ENCODE peak calls at places on chromosomes 12 and 14, in five cellular contexts. One of them, this sample, is unnamed. For H3K27me3, the result is how much of the 10 kb centered on the place peaks cover.

GRCh38 chr14:64220466-64220865 is 73.7 kb downstream of the ESR2 start:
- DNase-seq in CD8-positive, alpha-beta T cell: no peak
- DNase-seq in heart left ventricle: peak
- DNase-seq in Peyer's patch: peak
- DNase-seq in kidney epithelial cell: no peak
- DNase-seq in this sample: peak

GRCh38 chr12:40693503-40693863 is 1.2 kb downstream of the CNTN1 start:
- DNase-seq in heart left ventricle: no peak
- DNase-seq in kidney epithelial cell: no peak
- DNase-seq in CD8-positive, alpha-beta T cell: no peak
- DNase-seq in Peyer's patch: no peak
- DNase-seq in this sample: peak

GRCh38 chr12:29238822-29239291 is 89.8 kb downstream of the FAR2 start:
- DNase-seq in kidney epithelial cell: peak
- DNase-seq in heart left ventricle: no peak
- DNase-seq in Peyer's patch: no peak
- DNase-seq in CD8-positive, alpha-beta T cell: no peak
- DNase-seq in this sample: no peak

GRCh38 chr12:132423251-132424117 is 66.5 kb upstream of the FBRSL1 start:
- DNase-seq in kidney epithelial cell: no peak
- DNase-seq in Peyer's patch: no peak
- DNase-seq in heart left ventricle: no peak
- DNase-seq in CD8-positive, alpha-beta T cell: no peak
- DNase-seq in this sample: no peak

GRCh38 chr12:9113987-9114309 is 1.8 kb downstream of the A2M start:
- DNase-seq in kidney epithelial cell: no peak
- DNase-seq in CD8-positive, alpha-beta T cell: no peak
- DNase-seq in heart left ventricle: no peak
- DNase-seq in Peyer's patch: no peak
- DNase-seq in this sample: no peak

GRCh38 chr14:94031880-94032279 is 5.7 kb downstream of the OTUB2 start:
- DNase-seq in Peyer's patch: no peak
- DNase-seq in CD8-positive, alpha-beta T cell: no peak
- DNase-seq in kidney epithelial cell: no peak
- DNase-seq in heart left ventricle: no peak
- DNase-seq in this sample: no peak

GRCh38 chr12:116426391-116427136 is 132.6 kb upstream of the MAP1LC3B2 start:
- DNase-seq in heart left ventricle: peak
- DNase-seq in Peyer's patch: peak
- DNase-seq in CD8-positive, alpha-beta T cell: no peak
- DNase-seq in kidney epithelial cell: peak
- DNase-seq in this sample: no peak

GRCh38 chr12:11664101-11664500 is 14.6 kb downstream of the ETV6 start:
- DNase-seq in Peyer's patch: no peak
- DNase-seq in kidney epithelial cell: no peak
- DNase-seq in CD8-positive, alpha-beta T cell: no peak
- DNase-seq in heart left ventricle: no peak
- DNase-seq in this sample: no peak

GRCh38 chr12:122730215-122731014 is at the start of gene HCAR1:
- DNase-seq in heart left ventricle: no peak
- DNase-seq in Peyer's patch: peak
- DNase-seq in CD8-positive, alpha-beta T cell: no peak
- DNase-seq in kidney epithelial cell: no peak
- DNase-seq in this sample: no peak

GRCh38 chr14:26867171-26867757 is 269.4 kb upstream of the NOVA1 start:
- DNase-seq in CD8-positive, alpha-beta T cell: no peak
- DNase-seq in kidney epithelial cell: peak
- DNase-seq in heart left ventricle: no peak
- DNase-seq in Peyer's patch: no peak
- DNase-seq in this sample: no peak

GRCh38 chr14:101819251-101819990 is 57.9 kb downstream of the PPP2R5C start:
- DNase-seq in heart left ventricle: no peak
- DNase-seq in Peyer's patch: peak
- DNase-seq in kidney epithelial cell: no peak
- DNase-seq in CD8-positive, alpha-beta T cell: peak
- DNase-seq in this sample: peak

GRCh38 chr12:114448618-114448933 is 42.6 kb upstream of the TBX5 start:
- DNase-seq in kidney epithelial cell: no peak
- DNase-seq in heart left ventricle: peak
- DNase-seq in CD8-positive, alpha-beta T cell: no peak
- DNase-seq in Peyer's patch: no peak
- DNase-seq in this sample: peak

GRCh38 chr14:33932526-33933292 is 18.2 kb downstream of the EGLN3 start:
- DNase-seq in CD8-positive, alpha-beta T cell: no peak
- DNase-seq in heart left ventricle: peak
- DNase-seq in Peyer's patch: no peak
- DNase-seq in kidney epithelial cell: no peak
- DNase-seq in this sample: no peak

GRCh38 chr12:91817512-91817911 is 328.1 kb downstream of the BTG1 start:
- DNase-seq in kidney epithelial cell: no peak
- DNase-seq in CD8-positive, alpha-beta T cell: no peak
- DNase-seq in heart left ventricle: no peak
- DNase-seq in Peyer's patch: no peak
- DNase-seq in this sample: no peak

GRCh38 chr14:102182190-102182589 is 42.5 kb downstream of the WDR20 start:
- DNase-seq in kidney epithelial cell: no peak
- DNase-seq in Peyer's patch: no peak
- DNase-seq in heart left ventricle: no peak
- DNase-seq in CD8-positive, alpha-beta T cell: no peak
- DNase-seq in this sample: no peak

GRCh38 chr12:110932048-110932447 is 11.7 kb upstream of the MYL2 start:
- DNase-seq in kidney epithelial cell: no peak
- DNase-seq in heart left ventricle: no peak
- DNase-seq in Peyer's patch: no peak
- DNase-seq in CD8-positive, alpha-beta T cell: no peak
- DNase-seq in this sample: no peak

GRCh38 chr12:82740129-82741000 is 53.7 kb downstream of the TMTC2 start:
- DNase-seq in Peyer's patch: no peak
- DNase-seq in kidney epithelial cell: peak
- DNase-seq in heart left ventricle: no peak
- DNase-seq in CD8-positive, alpha-beta T cell: no peak
- DNase-seq in this sample: no peak

GRCh38 chr12:132561784-132562156 is 48.6 kb downstream of the LRCOL1 start:
- DNase-seq in Peyer's patch: peak
- DNase-seq in heart left ventricle: no peak
- DNase-seq in CD8-positive, alpha-beta T cell: no peak
- DNase-seq in kidney epithelial cell: no peak
- DNase-seq in this sample: no peak

GRCh38 chr14:87034680-87035079 is 958.3 kb downstream of the GALC start:
- DNase-seq in heart left ventricle: no peak
- DNase-seq in kidney epithelial cell: no peak
- DNase-seq in Peyer's patch: no peak
- DNase-seq in CD8-positive, alpha-beta T cell: no peak
- DNase-seq in this sample: no peak

GRCh38 chr12:52005903-52006703 is 643 bp upstream of the TAMALIN start:
- DNase-seq in Peyer's patch: peak
- DNase-seq in kidney epithelial cell: no peak
- DNase-seq in CD8-positive, alpha-beta T cell: no peak
- DNase-seq in heart left ventricle: peak
- DNase-seq in this sample: no peak

GRCh38 chr14:100211893-100212292 is 27.1 kb upstream of the YY1 start:
- DNase-seq in Peyer's patch: no peak
- DNase-seq in heart left ventricle: no peak
- DNase-seq in CD8-positive, alpha-beta T cell: no peak
- DNase-seq in kidney epithelial cell: no peak
- DNase-seq in this sample: no peak

GRCh38 chr14:65462411-65462810 is 49.9 kb downstream of the FUT8 start:
- DNase-seq in Peyer's patch: no peak
- DNase-seq in kidney epithelial cell: peak
- DNase-seq in heart left ventricle: no peak
- DNase-seq in CD8-positive, alpha-beta T cell: no peak
- DNase-seq in this sample: no peak

DNA sequence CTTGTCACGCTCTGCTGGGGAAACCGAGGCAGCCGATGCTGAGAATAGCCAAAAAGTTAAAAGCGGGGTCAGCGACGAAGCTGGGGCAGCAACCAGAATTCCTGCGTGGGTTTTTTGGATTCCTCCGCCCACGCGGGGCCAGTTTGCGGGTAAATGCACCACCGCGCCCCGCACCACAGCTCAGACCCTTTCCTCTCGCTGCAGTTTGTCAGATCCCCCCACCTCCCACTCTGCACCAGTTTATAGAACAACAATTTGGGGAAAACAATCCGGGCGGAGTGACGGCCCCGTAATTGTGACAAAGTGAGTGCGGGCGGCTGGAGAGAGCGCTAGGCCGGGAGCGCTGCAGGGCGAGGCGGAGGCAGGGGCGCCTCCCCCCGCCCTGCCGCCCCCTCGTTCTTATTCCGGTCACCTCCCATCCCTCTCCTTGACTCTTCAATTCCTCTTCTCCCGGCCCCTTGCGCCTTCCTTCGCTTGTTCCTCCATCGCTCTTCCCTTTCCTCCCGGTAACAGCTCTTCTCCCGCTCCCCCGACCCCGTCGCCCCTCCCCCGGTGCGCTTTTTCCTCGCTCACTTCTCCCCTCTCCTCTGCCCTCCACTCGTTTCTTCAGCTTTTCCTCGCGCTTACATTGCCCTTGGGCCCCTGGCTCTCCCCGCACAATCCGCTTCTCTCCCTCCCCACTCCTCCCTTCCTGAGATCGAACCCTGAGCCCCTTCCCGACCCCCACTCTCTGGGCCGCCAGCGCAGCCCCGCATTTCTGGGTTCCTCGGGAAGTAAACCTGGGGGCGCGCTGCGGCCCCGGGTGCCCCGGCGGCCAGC is 639 bp upstream of the DNAJC22 start:
- DNase-seq in CD8-positive, alpha-beta T cell: no peak
- DNase-seq in kidney epithelial cell: no peak
- DNase-seq in Peyer's patch: no peak
- DNase-seq in heart left ventricle: no peak
- DNase-seq in this sample: peak
- H3K27me3 ChIP-seq in CD8-positive, alpha-beta T cell: under half
- H3K27me3 ChIP-seq in kidney epithelial cell: half or more
- H3K27me3 ChIP-seq in Peyer's patch: under half
- H3K27me3 ChIP-seq in heart left ventricle: half or more
- H3K27me3 ChIP-seq in this sample: under half

GRCh38 chr14:37580146-37580545 is 14.9 kb downstream of the FOXA1 start:
- DNase-seq in heart left ventricle: no peak
- DNase-seq in kidney epithelial cell: no peak
- DNase-seq in CD8-positive, alpha-beta T cell: no peak
- DNase-seq in Peyer's patch: no peak
- DNase-seq in this sample: no peak
- H3K27me3 ChIP-seq in heart left ventricle: half or more
- H3K27me3 ChIP-seq in kidney epithelial cell: under half
- H3K27me3 ChIP-seq in CD8-positive, alpha-beta T cell: under half
- H3K27me3 ChIP-seq in Peyer's patch: under half
- H3K27me3 ChIP-seq in this sample: under half

DNA sequence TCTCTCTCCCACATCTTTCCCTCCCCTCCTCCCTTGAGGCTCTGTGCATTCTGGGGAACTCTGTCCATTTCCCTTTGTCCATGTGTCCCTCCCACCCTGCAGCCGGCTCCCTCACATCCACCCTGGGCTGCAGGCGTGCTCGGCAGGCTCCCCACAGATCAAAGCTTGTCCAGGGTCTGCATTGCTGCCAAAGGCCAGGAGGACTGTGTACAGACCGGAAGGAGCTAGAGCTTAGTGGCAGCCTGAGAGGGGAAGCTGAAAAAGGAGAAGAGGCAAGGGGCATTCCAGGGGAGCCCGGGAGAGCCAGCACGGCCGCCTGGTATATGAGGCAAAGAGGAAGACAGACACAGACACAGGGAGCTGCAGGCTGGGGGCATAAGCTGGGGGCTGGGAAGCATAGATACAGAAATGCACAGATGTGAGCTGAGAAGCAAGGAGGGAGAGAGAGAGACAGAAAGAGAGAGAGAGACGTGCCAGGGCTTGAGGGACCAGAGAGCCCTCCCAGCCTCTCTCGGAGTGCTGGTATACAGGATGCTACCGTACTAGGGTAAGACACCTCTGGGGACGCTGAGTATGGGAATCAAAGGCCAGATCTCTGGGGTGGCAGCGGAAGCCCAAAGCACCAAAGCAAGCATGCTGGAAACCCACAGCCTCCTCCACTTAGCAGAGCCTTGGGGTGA is 3.3 kb downstream of the CD4 start:
- DNase-seq in kidney epithelial cell: no peak
- DNase-seq in heart left ventricle: peak
- DNase-seq in Peyer's patch: no peak
- DNase-seq in CD8-positive, alpha-beta T cell: peak
- DNase-seq in this sample: peak
- H3K27me3 ChIP-seq in kidney epithelial cell: under half
- H3K27me3 ChIP-seq in heart left ventricle: under half
- H3K27me3 ChIP-seq in Peyer's patch: under half
- H3K27me3 ChIP-seq in CD8-positive, alpha-beta T cell: under half
- H3K27me3 ChIP-seq in this sample: under half

DNA sequence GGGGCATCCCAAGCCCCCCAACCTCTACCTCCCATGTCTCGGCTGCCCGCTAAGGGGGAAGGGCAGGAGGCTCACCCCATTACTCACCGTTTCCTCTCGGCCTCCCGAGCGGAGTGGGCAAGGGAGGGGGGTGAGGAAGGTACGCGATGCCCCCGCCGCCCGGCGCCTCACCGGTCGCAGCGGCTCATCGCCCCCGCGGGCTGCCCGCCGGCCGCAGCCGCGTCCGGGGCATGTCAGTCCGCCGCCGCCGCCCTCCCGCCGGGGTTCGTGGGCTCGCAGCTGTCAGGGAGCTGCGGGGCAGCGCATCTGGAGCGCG is 501 bp downstream of the SLC8A3 start:
- DNase-seq in CD8-positive, alpha-beta T cell: no peak
- DNase-seq in Peyer's patch: no peak
- DNase-seq in heart left ventricle: no peak
- DNase-seq in kidney epithelial cell: no peak
- DNase-seq in this sample: no peak
- H3K27me3 ChIP-seq in CD8-positive, alpha-beta T cell: under half
- H3K27me3 ChIP-seq in Peyer's patch: under half
- H3K27me3 ChIP-seq in heart left ventricle: half or more
- H3K27me3 ChIP-seq in kidney epithelial cell: under half
- H3K27me3 ChIP-seq in this sample: under half

GRCh38 chr12:76192416-76192815 is 107.9 kb upstream of the NAP1L1 start:
- DNase-seq in Peyer's patch: no peak
- DNase-seq in CD8-positive, alpha-beta T cell: no peak
- DNase-seq in kidney epithelial cell: no peak
- DNase-seq in heart left ventricle: no peak
- DNase-seq in this sample: no peak
- H3K27me3 ChIP-seq in Peyer's patch: under half
- H3K27me3 ChIP-seq in CD8-positive, alpha-beta T cell: under half
- H3K27me3 ChIP-seq in kidney epithelial cell: under half
- H3K27me3 ChIP-seq in heart left ventricle: under half
- H3K27me3 ChIP-seq in this sample: under half

GRCh38 chr12:5435161-5435560 is 3.3 kb downstream of the NTF3 start:
- DNase-seq in CD8-positive, alpha-beta T cell: no peak
- DNase-seq in kidney epithelial cell: no peak
- DNase-seq in heart left ventricle: no peak
- DNase-seq in Peyer's patch: no peak
- DNase-seq in this sample: no peak
- H3K27me3 ChIP-seq in CD8-positive, alpha-beta T cell: under half
- H3K27me3 ChIP-seq in kidney epithelial cell: under half
- H3K27me3 ChIP-seq in heart left ventricle: under half
- H3K27me3 ChIP-seq in Peyer's patch: under half
- H3K27me3 ChIP-seq in this sample: under half

GRCh38 chr12:123886258-123886657 is 86.4 kb downstream of the CCDC92 start:
- DNase-seq in Peyer's patch: no peak
- DNase-seq in kidney epithelial cell: no peak
- DNase-seq in CD8-positive, alpha-beta T cell: no peak
- DNase-seq in heart left ventricle: no peak
- DNase-seq in this sample: peak
- H3K27me3 ChIP-seq in Peyer's patch: under half
- H3K27me3 ChIP-seq in kidney epithelial cell: under half
- H3K27me3 ChIP-seq in CD8-positive, alpha-beta T cell: under half
- H3K27me3 ChIP-seq in heart left ventricle: under half
- H3K27me3 ChIP-seq in this sample: under half

This sample was measured in upper lobe of left lung.